ENCODE peak calls at places on chromosome 20, in four cellular contexts. G, U, Q and M are unnamed samples.

GRCh38 chr20:10488436-10489053 is 53.4 kb downstream of the SLX4IP start:
- DNase-seq in U (no peak), G (no peak), Q (no peak), M (no peak)

GRCh38 chr20:47576516-47577033 is 74.9 kb downstream of the NCOA3 start:
- DNase-seq in Q (peak), U (no peak), G (no peak), M (peak)

GRCh38 chr20:53621482-53622246 is 28.0 kb upstream of the ZNF217 start:
- DNase-seq in U (no peak), G (no peak), Q (peak), M (peak)

GRCh38 chr20:59377046-59377445 is 76.6 kb downstream of the EDN3 start:
- DNase-seq in Q (no peak), G (no peak), U (no peak), M (no peak)

GRCh38 chr20:61508301-61508700 is 256.2 kb downstream of the CDH4 start:
- DNase-seq in U (no peak), G (no peak), Q (no peak), M (no peak)

GRCh38 chr20:51306521-51307358 is 235.8 kb downstream of the NFATC2 start:
- DNase-seq in G (peak), Q (peak), U (peak), M (peak)

GRCh38 chr20:33689973-33690372 is 3.8 kb upstream of the E2F1 start:
- DNase-seq in Q (no peak), U (no peak), G (peak), M (peak)

GRCh38 chr20:16608265-16608636 is 35.0 kb upstream of the KIF16B start:
- DNase-seq in G (no peak), U (no peak), Q (no peak), M (no peak)

GRCh38 chr20:38932457-38933120 is 6.4 kb downstream of the FAM83D start:
- DNase-seq in U (no peak), G (no peak), Q (no peak), M (peak)

GRCh38 chr20:10218536-10219451 is at the start of gene SNAP25:
- DNase-seq in U (peak), G (peak), Q (peak), M (peak)

DNA sequence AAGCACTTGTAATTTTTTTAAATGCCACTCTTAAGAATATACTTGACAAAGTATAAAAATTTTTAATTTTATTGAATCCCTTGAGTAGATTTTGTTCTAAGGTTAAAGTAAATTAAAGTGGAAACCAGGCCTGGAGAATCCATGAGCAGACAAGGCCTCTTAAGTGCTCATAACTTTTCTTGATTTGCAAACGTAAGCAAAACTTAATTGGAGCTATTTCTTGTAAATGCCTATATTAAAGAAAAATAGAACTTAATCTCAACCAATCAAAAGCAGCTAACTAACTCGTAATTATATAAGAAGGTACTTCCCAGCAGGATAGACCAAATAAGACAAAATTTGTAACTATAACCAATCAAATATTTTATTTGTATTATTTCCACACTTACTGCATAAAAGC is 12.7 kb upstream of the DEFB129 start:
- DNase-seq in U (no peak), Q (no peak), G (no peak), M (no peak)
- H3K4me3 ChIP-seq in U (no peak), Q (no peak), G (no peak), M (no peak)

GRCh38 chr20:32467506-32468312 is 109.6 kb downstream of the ASXL1 start:
- DNase-seq in Q (no peak), G (no peak), U (peak), M (no peak)
- H3K27ac ChIP-seq in Q (no peak), G (peak), U (peak), M (no peak)

GRCh38 chr20:35618032-35618371 is 2.4 kb downstream of the SPAG4 start:
- DNase-seq in G (no peak), Q (no peak), U (no peak), M (no peak)

GRCh38 chr20:35618372-35619131 is 2.9 kb downstream of the SPAG4 start:
- DNase-seq in Q (no peak), G (no peak), U (peak), M (peak)

GRCh38 chr20:35616465-35617396 is 1.1 kb downstream of the SPAG4 start:
- DNase-seq in G (peak), U (peak), Q (peak), M (peak)

GRCh38 chr20:35615667-35616464 is at the start of gene SPAG4:
- DNase-seq in U (peak), G (peak), Q (peak), M (peak)

GRCh38 chr20:35617397-35618031 is 1.9 kb downstream of the SPAG4 start:
- DNase-seq in Q (peak), G (no peak), U (peak), M (peak)
- H3K4me3 ChIP-seq in Q (peak), G (peak), U (peak), M (peak)

GRCh38 chr20:1901704-1902103 is 6.5 kb downstream of the SIRPA start:
- DNase-seq in G (no peak), Q (no peak), U (no peak), M (no peak)

GRCh38 chr20:1900321-1900791 is 5.1 kb downstream of the SIRPA start:
- DNase-seq in Q (peak), U (no peak), G (no peak), M (peak)

GRCh38 chr20:1904160-1904559 is 9.0 kb downstream of the SIRPA start:
- DNase-seq in Q (no peak), G (no peak), U (no peak), M (no peak)

GRCh38 chr20:1905009-1905408 is 9.8 kb downstream of the SIRPA start:
- DNase-seq in G (no peak), U (no peak), Q (no peak), M (no peak)

GRCh38 chr20:1902188-1902587 is 7.0 kb downstream of the SIRPA start:
- DNase-seq in U (no peak), G (no peak), Q (no peak), M (no peak)
- H3K27ac ChIP-seq in U (no peak), G (no peak), Q (no peak), M (no peak)

GRCh38 chr20:23189341-23189740 is 103.2 kb upstream of the CD93 start:
- DNase-seq in U (no peak), G (no peak), Q (no peak), M (no peak)
- H3K4me3 ChIP-seq in U (no peak), G (no peak), Q (no peak), M (no peak)

GRCh38 chr20:3021777-3022176 is 21.6 kb upstream of the GNRH2 start:
- DNase-seq in Q (no peak), G (no peak), U (no peak), M (no peak)

DNA sequence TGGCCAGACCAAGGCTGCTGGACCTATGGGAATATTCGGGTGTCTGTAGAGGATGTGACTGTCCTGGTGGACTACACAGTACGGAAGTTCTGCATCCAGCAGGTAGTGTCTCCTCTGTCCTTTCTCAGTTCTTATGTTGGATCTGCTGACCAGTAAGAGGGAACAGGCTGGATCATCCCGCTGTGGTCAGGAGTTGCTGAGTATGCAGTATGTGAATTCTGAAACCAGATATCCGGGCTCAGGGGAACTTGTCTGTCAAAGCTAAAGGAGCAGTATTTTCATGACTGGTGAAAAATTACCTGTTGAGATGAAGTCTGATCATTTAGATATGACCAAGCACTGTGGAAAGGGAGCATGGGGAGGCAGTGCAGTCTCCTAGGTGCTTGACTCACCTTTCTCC is 22.1 kb upstream of the GNRH2 start:
- DNase-seq in Q (no peak), G (no peak), U (no peak), M (no peak)
- H3K27ac ChIP-seq in Q (no peak), G (no peak), U (no peak), M (no peak)

GRCh38 chr20:4371623-4372246 is 350.0 kb upstream of the PRND start:
- DNase-seq in Q (no peak), U (no peak), G (no peak), M (no peak)

GRCh38 chr20:4366076-4366475 is 350.7 kb upstream of the RNF24 start:
- DNase-seq in G (no peak), U (no peak), Q (no peak), M (no peak)

GRCh38 chr20:4369119-4369797 is 352.5 kb upstream of the PRND start:
- DNase-seq in G (no peak), U (no peak), Q (no peak), M (no peak)

GRCh38 chr20:4370856-4371255 is 350.9 kb upstream of the PRND start:
- DNase-seq in G (no peak), Q (no peak), U (no peak), M (no peak)

DNA sequence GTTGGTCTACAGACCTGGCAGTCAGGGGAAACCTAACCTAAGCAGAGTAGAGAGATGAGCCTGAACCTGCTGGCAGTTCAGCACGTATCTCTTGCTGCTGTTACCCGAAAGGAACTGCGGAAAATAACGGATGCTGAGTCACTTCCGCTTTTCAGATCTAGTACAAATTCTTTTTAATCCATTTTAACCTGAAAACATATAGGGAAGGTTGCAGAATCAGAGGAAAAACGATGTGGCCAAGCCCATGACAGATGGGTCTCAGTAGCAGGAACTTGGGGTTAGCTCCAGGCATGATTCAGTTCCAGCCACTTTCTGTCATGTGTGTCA is 351.9 kb upstream of the PRND start:
- DNase-seq in G (no peak), Q (no peak), U (no peak), M (no peak)
- H3K4me3 ChIP-seq in G (no peak), Q (no peak), U (no peak), M (no peak)

GRCh38 chr20:54633374-54633773 is 158.0 kb downstream of the DOK5 start:
- DNase-seq in U (no peak), Q (no peak), G (no peak), M (no peak)

GRCh38 chr20:54629632-54630031 is 154.2 kb downstream of the DOK5 start:
- DNase-seq in U (no peak), G (no peak), Q (no peak), M (no peak)

GRCh38 chr20:54630582-54630981 is 155.2 kb downstream of the DOK5 start:
- DNase-seq in G (no peak), U (no peak), Q (no peak), M (no peak)

GRCh38 chr20:54633903-54634302 is 158.5 kb downstream of the DOK5 start:
- DNase-seq in G (no peak), U (no peak), Q (no peak), M (no peak)
- H3K27ac ChIP-seq in G (no peak), U (no peak), Q (no peak), M (no peak)

DNA sequence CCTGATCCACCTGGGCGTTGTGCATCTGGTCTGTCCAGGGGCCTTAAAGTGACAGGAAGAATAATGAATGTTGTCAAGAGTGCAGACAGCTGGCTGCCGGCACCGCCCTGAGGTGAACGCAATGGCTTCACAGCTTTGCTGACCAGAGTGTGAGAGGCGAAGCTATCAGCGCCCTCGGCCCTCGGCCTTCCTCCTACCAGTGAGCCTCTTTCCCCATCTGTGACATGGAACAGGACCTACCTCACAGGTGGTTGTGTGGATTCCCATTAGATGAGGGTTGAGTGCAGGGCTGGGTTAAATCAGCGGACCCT is 54.8 kb downstream of the CTCFL start:
- DNase-seq in U (no peak), G (no peak), Q (peak), M (no peak)
- H3K4me3 ChIP-seq in U (no peak), G (no peak), Q (no peak), M (no peak)